ENCODE peak calls at places on chromosomes 16 and 17, in nine cellular contexts. S is retinal pigment epithelial cell; K is H4; T is mesothelial cell of epicardium; X is dermis microvascular lymphatic vessel endothelial cell; Q is CD8-positive, alpha-beta T cell; E is retina; R is NCI-H187; P is thyroid gland. V is an unnamed sample.

GRCh38 chr16:14409563-14409962 is 220.5 kb downstream of the PARN start:
- DNase-seq in K (peak), X (no peak), R (no peak), P (peak), Q (no peak), S (no peak), E (no peak), T (no peak), V (no peak)

GRCh38 chr16:84603115-84603816 is 14.6 kb downstream of the COTL1 start:
- DNase-seq in P (peak), S (peak), X (peak), T (no peak), K (peak), Q (peak), E (peak), R (no peak), V (no peak)

GRCh38 chr17:45112559-45113423 is 19.5 kb downstream of the PLCD3 start:
- DNase-seq in R (no peak), Q (no peak), X (no peak), P (no peak), E (no peak), K (no peak), T (no peak), S (no peak), V (no peak)

GRCh38 chr16:49850558-49851467 is 5.1 kb downstream of the ZNF423 start:
- DNase-seq in R (no peak), T (no peak), P (no peak), S (no peak), Q (no peak), E (no peak), X (no peak), K (no peak), V (no peak)

GRCh38 chr17:77147357-77147801 is 6.6 kb downstream of the SEC14L1 start:
- DNase-seq in X (no peak), R (no peak), K (no peak), T (no peak), E (no peak), P (peak), S (no peak), Q (no peak), V (no peak)

GRCh38 chr17:75753514-75754377 is 11.2 kb downstream of the GALK1 start:
- DNase-seq in R (no peak), T (peak), E (peak), X (no peak), K (peak), P (peak), Q (peak), S (no peak), V (no peak)

GRCh38 chr16:14371778-14372431 is 258.2 kb downstream of the PARN start:
- DNase-seq in S (no peak), K (no peak), Q (no peak), E (no peak), P (no peak), T (no peak), R (no peak), X (no peak), V (no peak)

GRCh38 chr17:50604470-50604869 is 30.2 kb upstream of the ABCC3 start:
- DNase-seq in X (peak), P (peak), T (peak), S (peak), R (no peak), Q (no peak), E (peak), K (no peak), V (no peak)

GRCh38 chr17:3474212-3474611 is 1.6 kb upstream of the ASPA start:
- DNase-seq in T (no peak), R (no peak), Q (no peak), S (no peak), P (no peak), E (peak), X (peak), K (peak), V (no peak)

GRCh38 chr16:4613636-4614570 is 785 bp downstream of the UBALD1 start:
- DNase-seq in T (no peak), R (no peak), K (no peak), X (peak), P (peak), E (peak), S (no peak), Q (no peak), V (no peak)

GRCh38 chr17:76446449-76447231 is 6.3 kb downstream of the UBE2O start:
- DNase-seq in X (no peak), T (no peak), P (peak), E (no peak), S (no peak), K (peak), R (no peak), Q (no peak), V (no peak)

GRCh38 chr16:68367034-68367433 is 56.2 kb downstream of the PRMT7 start:
- DNase-seq in T (no peak), X (peak), Q (peak), R (no peak), S (no peak), P (peak), E (peak), K (no peak), V (no peak)

GRCh38 chr16:87319997-87320491 is 2.9 kb upstream of the C16orf95 start:
- DNase-seq in X (peak), S (no peak), T (no peak), Q (no peak), K (no peak), E (no peak), R (no peak), P (no peak), V (no peak)

GRCh38 chr16:9099131-9099625 is 7.7 kb downstream of the HAPSTR1 start:
- DNase-seq in P (no peak), E (no peak), S (no peak), R (no peak), K (no peak), Q (no peak), X (no peak), T (no peak), V (no peak)

GRCh38 chr17:57406131-57406980 is 150.0 kb downstream of the MSI2 start:
- DNase-seq in R (no peak), P (peak), X (no peak), S (peak), K (peak), E (peak), T (no peak), Q (no peak), V (no peak)